ENCODE peak calls at places on chromosomes 7 and 10, in nine cellular contexts. M is endothelial cell of umbilical vein, F is IMR-90, Y is heart left ventricle, T is aorta, O is GM23338, K is spleen, D is stomach, W is OCI-LY7. E is an unnamed sample.

GRCh38 chr7:100655908-100656674 is at the start of gene ACTL6B:
- DNase-seq in K (no peak), O (peak; percentile 95), Y (peak; percentile 72), M (peak; percentile 56), F (peak; percentile 18), W (no peak), D (peak; percentile 59), T (peak; percentile 65), E (peak; percentile 85)

GRCh38 chr7:1229956-1230355 is 2.7 kb upstream of the UNCX start:
- DNase-seq in T (no peak), O (peak; percentile 87), M (no peak), D (no peak), K (no peak), F (no peak), Y (no peak), W (no peak), E (no peak)

GRCh38 chr10:101779544-101780186 is 3.6 kb downstream of the NPM3 start:
- DNase-seq in W (peak; percentile 77), Y (peak; percentile 81), K (peak; percentile 96), T (peak; percentile 87), O (peak; percentile 87), F (peak; percentile 46), D (peak; percentile 87), M (peak; percentile 53), E (peak; percentile 84)

GRCh38 chr7:16034353-16034752 is 347.9 kb upstream of the MEOX2 start:
- DNase-seq in M (peak; percentile 4), K (no peak), F (peak; percentile 74), O (no peak), W (no peak), T (no peak), Y (no peak), D (no peak), E (no peak)

GRCh38 chr10:49756031-49756430 is 6.1 kb downstream of the OGDHL start:
- DNase-seq in T (no peak), W (no peak), M (no peak), K (peak; percentile 33), Y (no peak), O (no peak), D (no peak), F (no peak), E (no peak)

GRCh38 chr7:146961617-146962016 is 845.0 kb downstream of the CNTNAP2 start:
- DNase-seq in T (no peak), Y (peak; percentile 32), D (no peak), O (no peak), F (no peak), W (no peak), M (no peak), K (no peak), E (no peak)

GRCh38 chr7:5692112-5692844 is 89.2 kb downstream of the RNF216 start:
- DNase-seq in D (peak; percentile 37), O (no peak), T (peak; percentile 93), W (no peak), M (peak; percentile 84), K (peak; percentile 79), F (peak; percentile 98), Y (peak; percentile 91), E (no peak)

GRCh38 chr10:119667562-119668328 is 16.6 kb downstream of the BAG3 start:
- DNase-seq in O (no peak), Y (peak; percentile 88), F (peak; percentile 98), K (no peak), W (no peak), T (peak; percentile 82), M (no peak), D (peak; percentile 74), E (peak; percentile 60)

GRCh38 chr10:19811517-19811916 is 4.7 kb upstream of the PLXDC2 start:
- DNase-seq in F (peak; percentile 33), M (no peak), T (peak; percentile 61), K (no peak), D (no peak), Y (no peak), W (no peak), O (peak; percentile 61), E (no peak)

GRCh38 chr10:84805149-84805548 is 476.8 kb downstream of the CCSER2 start:
- DNase-seq in K (no peak), W (no peak), F (no peak), T (no peak), Y (no peak), M (no peak), O (no peak), D (no peak), E (no peak)

GRCh38 chr10:96313348-96313747 is 9.1 kb downstream of the DNTT start:
- DNase-seq in T (no peak), Y (no peak), D (no peak), M (no peak), W (no peak), O (no peak), K (no peak), F (no peak), E (no peak)

GRCh38 chr10:514137-514671 is 175.3 kb downstream of the DIP2C start:
- DNase-seq in W (peak; percentile 89), Y (peak; percentile 48), F (no peak), K (peak; percentile 65), M (no peak), T (no peak), O (no peak), D (peak; percentile 73), E (no peak)

GRCh38 chr10:124344266-124344590 is 74.5 kb downstream of the OAT start:
- DNase-seq in Y (no peak), D (no peak), W (no peak), F (no peak), M (no peak), T (no peak), O (no peak), K (peak; percentile 41), E (no peak)

GRCh38 chr7:115217373-115217772 is 295.5 kb downstream of the MDFIC start:
- DNase-seq in K (no peak), F (no peak), Y (no peak), O (no peak), D (no peak), M (peak; percentile 22), T (no peak), W (no peak), E (no peak)

GRCh38 chr7:48976850-48977249 is 52.5 kb downstream of the CDC14C start:
- DNase-seq in T (no peak), K (no peak), D (no peak), Y (no peak), F (no peak), M (no peak), W (no peak), O (no peak), E (no peak)

GRCh38 chr10:15442056-15442455 is 71.0 kb upstream of the FAM171A1 start:
- DNase-seq in K (no peak), W (no peak), M (no peak), T (no peak), Y (no peak), D (no peak), O (no peak), F (no peak), E (no peak)
- H3K4me3 ChIP-seq in K (no peak overlapping the region), W (no peak overlapping the region), M (no peak overlapping the region), T (no peak overlapping the region), Y (no peak overlapping the region), D (no peak overlapping the region), O (no peak overlapping the region), F (no peak overlapping the region), E (no peak overlapping the region)

DNA sequence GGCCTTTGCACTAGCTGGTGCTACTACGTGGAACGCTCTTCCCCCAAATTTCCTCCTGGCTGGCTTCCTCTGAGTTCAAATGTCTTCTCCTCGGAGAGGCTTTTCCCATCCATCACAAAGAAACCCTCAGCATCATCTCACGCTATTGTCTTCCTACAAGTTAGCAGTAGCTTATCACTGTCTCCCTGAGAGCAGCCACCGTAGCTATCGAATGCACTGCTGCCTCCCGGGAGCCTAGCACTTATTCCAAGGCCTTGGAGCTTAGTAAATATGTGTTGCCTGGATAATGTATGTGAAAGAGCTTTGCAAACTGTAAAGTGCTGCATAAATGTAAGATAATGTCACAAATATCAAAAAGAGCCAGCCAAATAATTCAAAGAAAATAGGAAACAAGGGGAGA is 124.4 kb downstream of the KCNMA1 start:
- DNase-seq in D (no peak), O (no peak), K (no peak), Y (no peak), F (no peak), W (no peak), T (no peak), M (no peak), E (no peak)
- H3K27ac ChIP-seq in D (peak overlapping the region; percentile 18), O (no peak overlapping the region), K (no peak overlapping the region), Y (no peak overlapping the region), F (peak overlapping the region; percentile 20), W (no peak overlapping the region), T (no peak overlapping the region), M (no peak overlapping the region), E (no peak overlapping the region)

GRCh38 chr10:74078037-74078436 is 72.6 kb downstream of the AP3M1 start:
- DNase-seq in F (peak; percentile 66), D (no peak), M (peak; percentile 77), T (no peak), W (peak; percentile 29), O (no peak), Y (no peak), K (no peak), E (no peak)
- H3K4me1 ChIP-seq in F (peaks cover 12% of the 10 kb centered on the region), D (peaks cover 35% of the 10 kb centered on the region), M (peaks cover 56% of the 10 kb centered on the region), T (peaks cover 8% of the 10 kb centered on the region), W (peaks cover 54% of the 10 kb centered on the region), O (peaks cover 51% of the 10 kb centered on the region), Y (peaks cover 25% of the 10 kb centered on the region), K (peaks cover 22% of the 10 kb centered on the region), E (peaks cover 6% of the 10 kb centered on the region)

DNA sequence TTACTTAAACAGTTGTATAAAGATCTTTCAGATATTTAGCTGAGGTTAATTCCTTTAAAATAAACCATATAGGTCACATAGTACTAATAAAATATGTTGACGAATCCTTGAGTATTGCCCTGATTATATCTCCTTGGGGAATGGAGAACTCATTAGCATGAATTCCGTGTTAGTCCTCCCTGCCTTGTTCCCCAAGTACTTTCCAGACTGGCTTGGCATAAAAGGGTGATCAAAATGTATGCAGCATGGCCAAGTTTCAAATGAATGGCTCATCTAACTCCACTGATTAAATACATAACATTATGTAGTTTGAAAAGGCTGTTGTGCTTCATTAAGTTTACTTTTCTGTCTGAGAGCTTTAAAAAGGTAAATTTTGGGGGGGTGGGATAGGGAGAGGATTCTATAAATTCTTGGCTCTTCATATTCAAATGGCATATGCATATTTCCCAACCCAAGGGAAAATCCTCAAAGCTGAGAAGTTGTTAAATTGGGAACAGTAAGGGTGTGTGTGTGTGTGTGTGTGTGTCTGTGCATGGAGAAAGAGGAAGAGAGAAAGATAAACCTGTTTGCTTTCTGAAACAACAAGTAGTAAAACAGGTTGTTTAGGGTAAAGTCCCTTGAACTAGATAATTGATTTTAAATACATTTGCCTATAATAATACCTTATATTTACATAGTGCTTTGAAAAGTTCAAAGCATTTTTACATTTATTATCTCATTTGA is 4.8 kb upstream of the ADD3 start:
- DNase-seq in T (no peak), D (no peak), F (no peak), W (no peak), O (peak; percentile 69), M (no peak), Y (no peak), K (no peak), E (no peak)
- H3K4me3 ChIP-seq in T (no peak overlapping the region), D (no peak overlapping the region), F (no peak overlapping the region), W (no peak overlapping the region), O (peak overlapping the region; percentile 7), M (no peak overlapping the region), Y (no peak overlapping the region), K (no peak overlapping the region), E (no peak overlapping the region)

GRCh38 chr7:95471076-95471475 is 14.7 kb upstream of the ASB4 start:
- DNase-seq in O (peak; percentile 29), W (no peak), K (no peak), D (no peak), M (peak; percentile 60), Y (no peak), T (no peak), F (no peak), E (no peak)
- H3K27ac ChIP-seq in O (no peak overlapping the region), W (no peak overlapping the region), K (no peak overlapping the region), D (no peak overlapping the region), M (peak overlapping the region; percentile 65), Y (no peak overlapping the region), T (no peak overlapping the region), F (no peak overlapping the region), E (no peak overlapping the region)